ENCODE peak calls at places on chromosomes 5 and 9, in seven cellular contexts. K is stromal cell of bone marrow; A is GM23248; S is NCI-H82; R is KBM-7; D is activated T-helper 1 cell treated with anti-CD3 and anti-CD28 coated beads, Interleukin-2, amount 50 U/mL, for 16 hours; Y is stimulated activated CD4-positive, alpha-beta T cell treated with anti-CD3 and anti-CD28 coated beads, Interleukin-4, amount 100 ng/mL, for 24 hours. I is an unnamed sample.

GRCh38 chr5:157219491-157220271 is 39.0 kb downstream of the ITK start:
- DNase-seq in A (peak), K (no peak), S (no peak), Y (peak), R (no peak), D (no peak), I (no peak)

GRCh38 chr9:36208521-36209253 is 18.0 kb downstream of the CLTA start:
- DNase-seq in S (peak), A (peak), D (no peak), R (no peak), Y (no peak), K (no peak), I (no peak)

GRCh38 chr5:98503582-98503981 is 269.9 kb upstream of the RGMB start:
- DNase-seq in S (no peak), R (no peak), K (no peak), Y (no peak), D (no peak), A (no peak), I (no peak)

GRCh38 chr9:98168952-98169488 is 23.4 kb downstream of the CORO2A start:
- DNase-seq in Y (peak), R (peak), D (no peak), A (peak), K (no peak), S (peak), I (peak)

GRCh38 chr5:37304888-37305287 is 55.7 kb upstream of the CPLANE1 start:
- DNase-seq in S (no peak), D (no peak), K (no peak), Y (no peak), A (no peak), R (no peak), I (no peak)

GRCh38 chr9:14769235-14769580 is 46.7 kb upstream of the CER1 start:
- DNase-seq in D (no peak), A (peak), K (no peak), R (peak), S (peak), Y (no peak), I (no peak)

GRCh38 chr5:115415143-115415491 is 118.7 kb upstream of the CCDC112 start:
- DNase-seq in Y (peak), S (no peak), K (no peak), A (peak), R (no peak), D (no peak), I (no peak)

GRCh38 chr5:133113331-133114061 is 61.7 kb downstream of the HSPA4 start:
- DNase-seq in K (peak), Y (peak), R (no peak), A (peak), S (no peak), D (no peak), I (no peak)

GRCh38 chr5:177209610-177210009 is 76.0 kb downstream of the NSD1 start:
- DNase-seq in Y (no peak), S (no peak), K (no peak), A (no peak), D (no peak), R (no peak), I (no peak)

GRCh38 chr5:77232959-77233358 is 22.5 kb downstream of the PDE8B start:
- DNase-seq in S (no peak), A (peak), R (peak), Y (no peak), K (peak), D (no peak), I (no peak)

GRCh38 chr5:78929833-78930232 is 55.3 kb downstream of the ARSB start:
- DNase-seq in D (no peak), A (no peak), K (no peak), R (no peak), S (no peak), Y (no peak), I (no peak)

GRCh38 chr5:135868681-135869080 is 27.0 kb downstream of the IL9 start:
- DNase-seq in K (no peak), Y (no peak), R (no peak), A (no peak), S (no peak), D (no peak), I (no peak)

GRCh38 chr9:134987376-134987775 is 69.7 kb upstream of the FCN1 start:
- DNase-seq in S (no peak), A (no peak), K (no peak), D (no peak), Y (no peak), R (no peak), I (no peak)

GRCh38 chr5:135900276-135900675 is 4.6 kb upstream of the IL9 start:
- DNase-seq in S (no peak), D (no peak), A (no peak), K (no peak), R (no peak), Y (no peak), I (no peak)

GRCh38 chr9:127539259-127539981 is 72.7 kb upstream of the STXBP1 start:
- DNase-seq in A (peak), Y (no peak), K (no peak), S (no peak), R (no peak), D (no peak), I (no peak)

GRCh38 chr9:5326893-5327548 is 12.7 kb downstream of the RLN1 start:
- DNase-seq in R (no peak), D (no peak), K (no peak), S (peak), A (no peak), Y (no peak), I (no peak)

GRCh38 chr5:14221768-14222167 is 78.6 kb downstream of the TRIO start:
- DNase-seq in R (no peak), A (no peak), K (no peak), S (no peak), D (no peak), Y (no peak), I (no peak)

GRCh38 chr9:134889386-134890214 is 9.0 kb downstream of the FCN2 start:
- DNase-seq in R (no peak), S (no peak), A (no peak), K (no peak), Y (no peak), D (no peak), I (no peak)

GRCh38 chr5:150122158-150122510 is 33.5 kb downstream of the PDGFRB start:
- DNase-seq in S (no peak), K (no peak), R (peak), A (peak), Y (no peak), D (no peak), I (no peak)

GRCh38 chr9:106312913-106313312 is 550.1 kb upstream of the ZNF462 start:
- DNase-seq in S (no peak), A (no peak), K (no peak), R (no peak), Y (no peak), D (no peak), I (peak)

GRCh38 chr5:79736528-79737514 is 47.2 kb downstream of the CMYA5 start:
- DNase-seq in R (peak), K (no peak), S (no peak), Y (no peak), A (no peak), D (no peak), I (no peak)